ENCODE peak calls at places on chromosomes 13 and 19, in eight cellular contexts. V, L, Q, R, D, W, C and Y are unnamed samples.

GRCh38 chr19:34359140-34359953 is 5.6 kb upstream of the GPI start:
- DNase-seq in D (peak), C (peak), V (peak), Q (peak), W (peak), L (peak), R (peak), Y (peak)

GRCh38 chr19:677601-678380 is 1.6 kb downstream of the FSTL3 start:
- DNase-seq in C (no peak), D (no peak), V (peak), L (peak), R (no peak), Q (no peak), W (peak), Y (peak)

GRCh38 chr13:28489536-28489935 is 5.4 kb downstream of the FLT1 start:
- DNase-seq in Q (peak), R (no peak), W (no peak), L (no peak), D (no peak), C (no peak), V (no peak), Y (no peak)

GRCh38 chr19:38003427-38004099 is 96.6 kb downstream of the SIPA1L3 start:
- DNase-seq in W (peak), R (peak), Q (peak), V (peak), C (peak), D (no peak), L (peak), Y (no peak)

GRCh38 chr13:112968910-112969691 is at the start of gene MCF2L:
- DNase-seq in C (peak), V (peak), Q (peak), R (peak), D (no peak), W (peak), L (peak), Y (no peak)

GRCh38 chr19:6138066-6138465 is 2.6 kb downstream of the ACSBG2 start:
- DNase-seq in L (no peak), R (no peak), D (no peak), V (no peak), W (no peak), Q (no peak), C (no peak), Y (no peak)

GRCh38 chr19:58034476-58034790 is 608 bp downstream of the ZSCAN1 start:
- DNase-seq in L (no peak), Q (no peak), V (no peak), W (no peak), C (peak), R (no peak), D (no peak), Y (no peak)

GRCh38 chr13:85313761-85314503 is 485.3 kb downstream of the SLITRK6 start:
- DNase-seq in L (peak), V (peak), R (no peak), C (no peak), W (peak), Q (peak), D (peak), Y (peak)

GRCh38 chr13:114315074-114315785 is 927 bp downstream of the CHAMP1 start:
- DNase-seq in D (no peak), C (no peak), V (no peak), W (no peak), L (no peak), R (no peak), Q (no peak), Y (no peak)

GRCh38 chr19:3100331-3100730 is 6.2 kb downstream of the GNA11 start:
- DNase-seq in L (no peak), C (no peak), V (no peak), R (no peak), Q (no peak), D (no peak), W (no peak), Y (no peak)
- H3K4me2 ChIP-seq in L (no peak), C (no peak), V (no peak), R (no peak), Q (no peak), D (no peak), W (no peak), Y (no peak)

GRCh38 chr13:23928985-23929384 is 31.7 kb upstream of the C1QTNF9B start:
- DNase-seq in L (peak), V (peak), D (no peak), Q (peak), R (no peak), C (no peak), W (peak), Y (peak)
- H3K4me2 ChIP-seq in L (no peak), V (peak), D (peak), Q (peak), R (no peak), C (no peak), W (peak), Y (no peak)

DNA sequence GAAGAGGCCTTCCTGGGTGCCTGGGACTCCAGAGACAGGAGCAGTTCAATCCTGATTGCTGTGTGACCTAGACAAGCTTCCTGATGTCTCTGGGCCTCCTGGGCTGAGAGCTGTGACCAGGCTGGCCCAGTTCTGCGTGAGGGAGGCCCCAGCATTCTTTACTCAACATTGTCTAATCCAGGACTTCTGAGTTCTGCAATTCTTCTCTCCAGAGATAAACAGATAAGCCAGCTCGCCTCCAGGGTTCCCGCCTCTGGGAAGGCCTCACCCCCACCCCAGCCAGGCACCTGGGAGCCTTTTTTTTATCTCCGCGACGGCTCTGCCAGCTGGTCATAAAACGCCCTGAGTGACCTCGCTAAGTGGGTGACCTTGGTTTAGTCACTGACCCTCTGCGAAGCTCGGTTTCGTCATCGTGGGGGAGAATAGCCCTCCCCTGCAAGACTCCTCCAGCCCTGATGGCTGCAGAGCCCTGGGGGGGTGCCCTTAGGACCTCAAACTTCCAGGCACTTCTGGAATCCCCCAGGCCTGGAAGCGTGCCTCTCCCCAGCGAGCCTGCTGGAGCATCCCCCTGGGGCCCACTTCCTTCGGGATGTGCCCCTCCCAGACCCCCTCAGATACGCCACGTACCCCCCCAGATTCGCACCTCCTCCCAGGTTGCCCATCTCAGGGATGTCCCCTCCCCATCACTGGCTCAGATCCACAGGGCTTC is 1.9 kb downstream of the SULT2B1 start:
- DNase-seq in V (peak), W (peak), D (no peak), R (peak), Q (peak), L (peak), C (peak), Y (peak)
- H3K4me2 ChIP-seq in V (peak), W (peak), D (peak), R (peak), Q (peak), L (no peak), C (peak), Y (peak)

GRCh38 chr13:79295906-79296564 is 110.0 kb downstream of the RBM26 start:
- DNase-seq in L (no peak), V (peak), W (no peak), D (no peak), C (no peak), R (no peak), Q (peak), Y (no peak)

GRCh38 chr13:79297128-79297527 is 108.9 kb downstream of the RBM26 start:
- DNase-seq in D (no peak), V (no peak), C (no peak), Q (no peak), W (no peak), R (no peak), L (no peak), Y (no peak)
- H3K4me2 ChIP-seq in D (no peak), V (no peak), C (no peak), Q (no peak), W (no peak), R (no peak), L (no peak), Y (no peak)

GRCh38 chr13:23175920-23176319 is 4.9 kb upstream of the SGCG start:
- DNase-seq in C (peak), V (peak), L (peak), W (no peak), R (no peak), Q (peak), D (peak), Y (no peak)
- H3K4me2 ChIP-seq in C (no peak), V (no peak), L (no peak), W (no peak), R (no peak), Q (no peak), D (no peak), Y (no peak)

GRCh38 chr19:18536475-18536874 is 6.9 kb downstream of the FKBP8 start:
- DNase-seq in D (no peak), R (no peak), C (no peak), V (no peak), L (no peak), W (no peak), Q (no peak), Y (no peak)
- H3K4me2 ChIP-seq in D (no peak), R (no peak), C (no peak), V (no peak), L (no peak), W (no peak), Q (no peak), Y (no peak)

DNA sequence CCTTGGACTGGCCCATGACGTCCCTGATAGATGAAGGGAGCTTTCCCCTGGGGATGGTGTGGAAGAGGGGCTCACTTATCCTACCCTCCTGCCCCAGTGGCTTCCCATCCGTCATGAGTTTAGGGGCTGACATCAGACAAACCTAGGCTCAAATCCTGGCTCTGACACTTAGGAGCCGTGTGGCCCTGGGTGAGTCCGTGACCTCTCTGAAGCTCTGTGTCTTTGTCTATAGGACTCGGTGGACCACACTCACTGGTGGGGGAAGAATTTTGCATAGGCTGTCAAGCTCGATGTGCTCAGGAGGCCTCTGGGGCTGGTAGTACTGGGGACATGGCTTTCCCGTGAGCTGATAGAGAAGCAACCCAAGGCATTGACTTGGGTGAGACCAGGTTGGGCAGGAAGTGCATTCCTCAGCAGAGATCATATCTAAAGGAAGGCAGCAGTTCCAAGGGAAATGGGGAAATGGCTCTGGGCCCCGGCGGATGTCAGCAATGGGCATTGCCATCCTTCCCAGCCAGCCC is 17.4 kb upstream of the AP1M2 start:
- DNase-seq in R (no peak), W (no peak), D (no peak), V (peak), L (no peak), C (no peak), Q (no peak), Y (peak)
- H3K4me2 ChIP-seq in R (no peak), W (peak), D (no peak), V (no peak), L (no peak), C (no peak), Q (no peak), Y (no peak)

GRCh38 chr13:99930925-99931324 is 40.6 kb downstream of the ZIC5 start:
- DNase-seq in C (no peak), V (no peak), L (no peak), R (no peak), D (no peak), W (no peak), Q (no peak), Y (no peak)

GRCh38 chr13:99922631-99923404 is 48.7 kb downstream of the ZIC5 start:
- DNase-seq in V (no peak), L (no peak), D (no peak), Q (no peak), C (no peak), R (no peak), W (no peak), Y (no peak)

GRCh38 chr13:99923877-99924582 is 47.5 kb downstream of the ZIC5 start:
- DNase-seq in R (no peak), W (no peak), V (no peak), L (no peak), D (no peak), C (no peak), Q (no peak), Y (no peak)

GRCh38 chr13:99929866-99930265 is 41.7 kb downstream of the ZIC5 start:
- DNase-seq in D (no peak), R (no peak), C (no peak), V (no peak), W (no peak), L (no peak), Q (no peak), Y (no peak)

DNA sequence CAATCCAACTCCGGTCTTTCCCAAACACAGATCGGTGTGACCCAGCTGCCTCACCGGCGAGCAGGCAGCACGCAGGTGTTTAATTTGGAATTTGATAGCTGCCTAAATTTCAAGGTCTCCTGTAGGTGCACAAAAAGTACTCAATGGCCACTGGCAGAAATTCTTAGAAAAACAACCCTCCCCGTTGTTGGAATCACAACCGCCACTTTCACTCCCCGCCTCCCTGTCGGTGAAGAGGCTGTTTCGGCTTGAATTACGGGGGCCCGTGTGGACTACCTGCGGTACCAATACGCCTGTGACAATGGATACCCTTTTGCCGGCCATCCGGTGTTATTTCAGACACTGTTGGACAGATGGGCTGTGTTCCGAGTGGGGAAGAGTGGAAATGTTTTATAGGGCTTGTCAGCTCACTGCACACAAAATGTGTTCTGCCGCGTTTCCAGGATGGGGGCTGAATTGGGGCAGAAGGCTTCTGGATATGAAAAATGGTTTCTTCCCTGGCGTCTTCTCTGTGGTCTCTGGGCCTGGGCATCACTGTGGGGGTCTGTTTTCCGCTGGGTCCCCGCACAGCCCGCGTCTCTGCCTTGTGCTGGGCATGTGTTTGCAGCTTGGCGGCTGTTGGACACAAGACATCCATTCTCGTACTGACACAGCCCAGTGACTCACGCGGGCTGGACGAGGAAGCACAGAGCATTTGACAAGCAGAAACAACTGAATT is 45.4 kb downstream of the ZIC5 start:
- DNase-seq in C (no peak), R (no peak), W (peak), Q (peak), D (peak), V (peak), L (peak), Y (no peak)
- H3K4me2 ChIP-seq in C (no peak), R (no peak), W (peak), Q (no peak), D (peak), V (peak), L (no peak), Y (no peak)

GRCh38 chr13:74062933-74063332 is 71.3 kb downstream of the KLF12 start:
- DNase-seq in R (no peak), W (peak), C (no peak), D (no peak), V (no peak), Q (peak), L (peak), Y (no peak)
- H3K4me2 ChIP-seq in R (no peak), W (peak), C (no peak), D (no peak), V (no peak), Q (peak), L (peak), Y (no peak)

GRCh38 chr19:16210168-16210567 is 12.5 kb downstream of the AP1M1 start:
- DNase-seq in V (no peak), C (no peak), W (no peak), Q (no peak), R (no peak), L (no peak), D (no peak), Y (no peak)

GRCh38 chr19:16209266-16209665 is 11.6 kb downstream of the AP1M1 start:
- DNase-seq in V (no peak), R (no peak), D (no peak), W (no peak), Q (no peak), C (no peak), L (no peak), Y (no peak)

GRCh38 chr19:16208847-16209246 is 11.1 kb downstream of the AP1M1 start:
- DNase-seq in C (no peak), L (no peak), R (no peak), D (no peak), V (no peak), Q (no peak), W (no peak), Y (no peak)

GRCh38 chr19:16216744-16217670 is 19.3 kb downstream of the AP1M1 start:
- DNase-seq in D (no peak), C (no peak), Q (no peak), L (no peak), R (no peak), V (no peak), W (no peak), Y (no peak)

DNA sequence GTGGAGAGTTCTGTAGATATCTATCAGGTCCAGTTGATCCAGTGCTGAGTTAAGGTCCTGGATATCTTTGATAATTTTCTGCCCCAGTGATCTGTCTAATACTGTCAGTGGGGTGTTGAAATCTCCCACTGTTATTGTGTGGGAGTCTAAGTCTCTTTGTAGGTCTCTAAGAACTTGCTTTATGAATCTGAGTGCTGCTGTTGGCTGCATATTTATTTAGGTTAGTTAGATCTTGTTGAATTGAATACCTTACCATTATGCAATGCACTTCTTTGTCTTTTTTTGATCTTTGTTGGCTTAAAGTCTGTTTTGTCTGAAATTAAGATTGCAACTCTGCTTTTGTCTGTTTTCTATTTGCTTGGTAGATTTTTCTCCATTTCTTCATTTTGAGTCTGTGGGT is 15.4 kb downstream of the AP1M1 start:
- DNase-seq in W (no peak), D (no peak), L (no peak), R (no peak), C (no peak), Q (peak), V (no peak), Y (no peak)
- H3K4me2 ChIP-seq in W (no peak), D (no peak), L (no peak), R (no peak), C (no peak), Q (no peak), V (no peak), Y (no peak)